ENCODE peak calls at places on chromosomes 7 and 10, in eight cellular contexts. E, H, Q, O, W, R, K and M are unnamed samples.

GRCh38 chr10:30435068-30435422 is 1.1 kb downstream of the MAP3K8 start:
- DNase-seq in E (no peak), H (no peak), Q (peak), O (no peak), W (no peak), R (no peak), K (no peak), M (no peak)

GRCh38 chr7:7895754-7896153 is 72.8 kb upstream of the GLCCI1 start:
- DNase-seq in E (no peak), H (no peak), Q (no peak), O (no peak), W (no peak), R (peak), K (no peak), M (no peak)

GRCh38 chr10:128657508-128657907 is 531.3 kb upstream of the MKI67 start:
- DNase-seq in E (no peak), H (no peak), Q (no peak), O (no peak), W (no peak), R (no peak), K (no peak), M (no peak)

GRCh38 chr10:47187592-47187991 is 112.4 kb upstream of the GDF10 start:
- DNase-seq in E (no peak), H (no peak), Q (no peak), O (no peak), W (no peak), R (no peak), K (no peak), M (no peak)

GRCh38 chr7:106484562-106484961 is 176.4 kb downstream of the CCDC71L start:
- DNase-seq in E (no peak), H (no peak), Q (peak), O (no peak), W (no peak), R (no peak), K (no peak), M (no peak)

GRCh38 chr10:131142446-131143380 is 168.8 kb downstream of the TCERG1L start:
- DNase-seq in E (no peak), H (no peak), Q (no peak), O (no peak), W (no peak), R (no peak), K (no peak), M (no peak)

GRCh38 chr10:71614946-71615345 is 104.6 kb downstream of the C10orf105 start:
- DNase-seq in E (no peak), H (no peak), Q (no peak), O (no peak), W (no peak), R (no peak), K (no peak), M (no peak)

GRCh38 chr7:44565097-44565794 is 8.5 kb downstream of the DDX56 start:
- DNase-seq in E (peak), H (peak), Q (peak), O (peak), W (no peak), R (peak), K (peak), M (peak)

GRCh38 chr10:125629758-125630376 is 53.1 kb downstream of the TEX36 start:
- DNase-seq in E (peak), H (no peak), Q (no peak), O (no peak), W (no peak), R (peak), K (peak), M (no peak)

GRCh38 chr7:45400680-45401079 is 173.5 kb upstream of the ADCY1 start:
- DNase-seq in E (no peak), H (no peak), Q (no peak), O (no peak), W (no peak), R (no peak), K (no peak), M (no peak)

GRCh38 chr10:132961864-132962622 is 19.7 kb upstream of the CFAP46 start:
- DNase-seq in E (peak), H (peak), Q (peak), O (no peak), W (no peak), R (no peak), K (no peak), M (peak)

GRCh38 chr10:44963772-44964633 is 4.4 kb downstream of the RASSF4 start:
- DNase-seq in E (no peak), H (no peak), Q (peak), O (peak), W (no peak), R (peak), K (no peak), M (no peak)

GRCh38 chr7:121563177-121563576 is 167.1 kb upstream of the FAM3C start:
- DNase-seq in E (peak), H (no peak), Q (no peak), O (no peak), W (no peak), R (no peak), K (peak), M (no peak)

GRCh38 chr7:35906191-35906908 is 105.5 kb downstream of the SEPTIN7 start:
- DNase-seq in E (peak), H (peak), Q (no peak), O (peak), W (peak), R (peak), K (peak), M (peak)

GRCh38 chr7:12028508-12028907 is 182.6 kb upstream of the TMEM106B start:
- DNase-seq in E (peak), H (no peak), Q (no peak), O (no peak), W (no peak), R (peak), K (no peak), M (no peak)

GRCh38 chr7:134480202-134480601 is 21.3 kb upstream of the AKR1B1 start:
- DNase-seq in E (no peak), H (no peak), Q (no peak), O (no peak), W (no peak), R (no peak), K (no peak), M (no peak)

GRCh38 chr7:17679427-17679826 is 260.9 kb downstream of the SNX13 start:
- DNase-seq in E (peak), H (no peak), Q (peak), O (no peak), W (no peak), R (peak), K (no peak), M (no peak)

GRCh38 chr7:9036080-9036479 is 602.7 kb downstream of the NXPH1 start:
- DNase-seq in E (no peak), H (no peak), Q (no peak), O (no peak), W (no peak), R (no peak), K (no peak), M (no peak)

GRCh38 chr7:107920048-107920772 is 29.2 kb downstream of the DLD start:
- DNase-seq in E (no peak), H (no peak), Q (no peak), O (no peak), W (no peak), R (no peak), K (no peak), M (no peak)

GRCh38 chr10:12250181-12250580 is 54.2 kb downstream of the CDC123 start:
- DNase-seq in E (no peak), H (no peak), Q (no peak), O (no peak), W (no peak), R (no peak), K (no peak), M (no peak)

GRCh38 chr7:17123020-17123419 is 175.4 kb upstream of the AHR start:
- DNase-seq in E (peak), H (no peak), Q (no peak), O (no peak), W (no peak), R (no peak), K (no peak), M (no peak)

GRCh38 chr7:138468244-138469123 is 8.4 kb downstream of the TRIM24 start:
- DNase-seq in E (no peak), H (no peak), Q (no peak), O (no peak), W (no peak), R (no peak), K (no peak), M (no peak)

GRCh38 chr7:50729962-50730361 is 52.7 kb downstream of the GRB10 start:
- DNase-seq in E (no peak), H (no peak), Q (no peak), O (no peak), W (no peak), R (peak), K (no peak), M (no peak)

GRCh38 chr7:117375380-117375779 is 51.9 kb downstream of the ASZ1 start:
- DNase-seq in E (peak), H (no peak), Q (no peak), O (no peak), W (no peak), R (no peak), K (no peak), M (no peak)

GRCh38 chr7:158284121-158284520 is 303.5 kb downstream of the PTPRN2 start:
- DNase-seq in E (no peak), H (no peak), Q (no peak), O (no peak), W (no peak), R (no peak), K (no peak), M (peak)

GRCh38 chr10:51422311-51423120 is 276.9 kb downstream of the CSTF2T start:
- DNase-seq in E (peak), H (peak), Q (peak), O (peak), W (no peak), R (peak), K (peak), M (peak)

GRCh38 chr10:126921974-126922525 is 16.8 kb downstream of the DOCK1 start:
- DNase-seq in E (peak), H (no peak), Q (no peak), O (no peak), W (no peak), R (peak), K (no peak), M (no peak)

GRCh38 chr7:74023786-74024185 is 4.2 kb upstream of the ELN start:
- DNase-seq in E (no peak), H (no peak), Q (peak), O (no peak), W (no peak), R (no peak), K (no peak), M (no peak)